ENCODE peak calls at places on chromosome 5, in six cellular contexts. Z is H1, V is IMR-90, J is mesenchymal stem cell, N is neuronal stem cell, X is trophoblast cell. I is an unnamed sample.

GRCh38 chr5:91885291-91886265 is 502.5 kb upstream of the ARRDC3 start:
- DNase-seq in X (no peak), N (no peak), Z (no peak), V (no peak), J (no peak), I (peak; percentile 4)

GRCh38 chr5:154384480-154385235 is 61.1 kb upstream of the SAP30L start:
- DNase-seq in N (no peak), J (no peak), V (no peak), Z (no peak), X (no peak), I (peak; percentile 83)

GRCh38 chr5:171474106-171474878 is 54.8 kb downstream of the FGF18 start:
- DNase-seq in V (peak; percentile 21), N (no peak), Z (no peak), J (no peak), X (no peak), I (no peak)

GRCh38 chr5:52706775-52707174 is 80.9 kb upstream of the ITGA1 start:
- DNase-seq in X (no peak), V (no peak), Z (no peak), N (no peak), J (no peak), I (no peak)

GRCh38 chr5:97547999-97548797 is 365.2 kb upstream of the RIOK2 start:
- DNase-seq in X (no peak), J (peak; percentile 15), N (no peak), V (no peak), Z (no peak), I (no peak)

GRCh38 chr5:1245901-1246576 is 20.9 kb downstream of the SLC6A18 start:
- DNase-seq in J (no peak), Z (peak; percentile 46), V (no peak), X (no peak), N (no peak), I (no peak)

GRCh38 chr5:143362828-143363227 is 40.7 kb downstream of the NR3C1 start:
- DNase-seq in J (no peak), V (no peak), X (no peak), Z (no peak), N (no peak), I (no peak)

GRCh38 chr5:132263548-132264261 is 6.2 kb downstream of the PDLIM4 start:
- DNase-seq in J (peak; percentile 84), X (peak; percentile 26), N (no peak), V (peak; percentile 94), Z (peak; percentile 20), I (no peak)

GRCh38 chr5:14587143-14587542 is 5.6 kb downstream of the OTULINL start:
- DNase-seq in X (no peak), Z (no peak), N (no peak), J (no peak), V (no peak), I (no peak)

GRCh38 chr5:79241535-79241979 is 5.6 kb downstream of the JMY start:
- DNase-seq in Z (no peak), X (no peak), V (peak; percentile 64), N (no peak), J (peak; percentile 13), I (no peak)

GRCh38 chr5:123283031-123283430 is 140.2 kb downstream of the CEP120 start:
- DNase-seq in X (no peak), J (no peak), N (no peak), V (no peak), Z (no peak), I (no peak)

GRCh38 chr5:143573568-143574170 is 170.2 kb upstream of the NR3C1 start:
- DNase-seq in X (no peak), V (no peak), N (no peak), J (no peak), Z (no peak), I (no peak)

GRCh38 chr5:72599519-72600400 is 92.5 kb upstream of the ZNF366 start:
- DNase-seq in J (peak; percentile 62), Z (no peak), N (no peak), V (peak; percentile 51), X (no peak), I (no peak)

GRCh38 chr5:64637144-64637543 is 53.2 kb upstream of the SHISAL2B start:
- DNase-seq in X (no peak), V (no peak), N (no peak), J (no peak), Z (no peak), I (peak; percentile 48)

GRCh38 chr5:64632251-64632650 is 58.1 kb upstream of the SHISAL2B start:
- DNase-seq in J (peak; percentile 5), N (no peak), Z (no peak), V (peak; percentile 27), X (no peak), I (peak; percentile 60)

GRCh38 chr5:64635056-64635686 is 55.1 kb upstream of the SHISAL2B start:
- DNase-seq in V (peak; percentile 39), Z (no peak), X (no peak), J (peak; percentile 43), N (peak; percentile 47), I (peak; percentile 34)

DNA sequence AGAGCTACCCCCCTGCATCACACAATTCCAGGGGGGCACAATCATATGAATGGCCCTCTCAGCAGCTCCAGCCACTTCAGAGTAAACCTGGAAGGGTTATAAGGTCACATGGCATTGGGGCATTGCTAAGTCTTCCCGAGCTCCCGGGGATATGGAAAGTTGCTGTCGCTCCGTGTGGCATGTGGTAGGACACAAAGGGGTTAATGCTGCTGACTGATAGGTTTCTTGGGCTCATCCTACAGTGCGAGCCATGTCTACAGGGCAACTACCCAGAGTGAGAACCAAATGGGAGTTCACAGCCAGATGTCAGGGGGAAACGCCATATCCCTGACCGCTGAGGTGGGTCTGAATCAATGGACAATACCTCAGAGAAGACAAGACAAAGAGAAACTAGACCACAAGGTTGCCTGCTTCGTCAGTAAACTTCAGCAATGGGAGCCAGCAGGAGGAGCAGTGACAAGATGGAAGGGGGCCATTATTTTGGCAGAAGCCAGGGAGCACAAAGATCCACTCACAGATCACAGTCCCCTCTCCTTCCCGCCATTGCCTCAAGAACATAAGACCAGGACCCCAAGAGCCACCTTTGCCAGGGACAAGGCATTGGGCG is 52.4 kb upstream of the SHISAL2B start:
- DNase-seq in J (peak; percentile 6), Z (no peak), N (no peak), X (no peak), V (no peak), I (peak; percentile 67)
- H3K4me3 ChIP-seq in J (no peak overlapping the region), Z (no peak overlapping the region), N (no peak overlapping the region), X (no peak overlapping the region), V (no peak overlapping the region), I (no peak overlapping the region)

GRCh38 chr5:16737620-16738364 is 121.0 kb upstream of the RETREG1 start:
- DNase-seq in N (no peak), V (no peak), J (peak; percentile 24), X (no peak), Z (peak; percentile 63), I (peak; percentile 94)

GRCh38 chr5:16735092-16735970 is 118.5 kb upstream of the RETREG1 start:
- DNase-seq in X (no peak), N (no peak), V (no peak), J (peak; percentile 30), Z (no peak), I (no peak)

GRCh38 chr5:16733597-16733996 is 116.8 kb upstream of the RETREG1 start:
- DNase-seq in Z (no peak), N (no peak), V (no peak), X (no peak), J (no peak), I (peak; percentile 72)

GRCh38 chr5:16737173-16737572 is 120.4 kb upstream of the RETREG1 start:
- DNase-seq in X (no peak), N (no peak), J (no peak), Z (no peak), V (no peak), I (peak; percentile 35)

DNA sequence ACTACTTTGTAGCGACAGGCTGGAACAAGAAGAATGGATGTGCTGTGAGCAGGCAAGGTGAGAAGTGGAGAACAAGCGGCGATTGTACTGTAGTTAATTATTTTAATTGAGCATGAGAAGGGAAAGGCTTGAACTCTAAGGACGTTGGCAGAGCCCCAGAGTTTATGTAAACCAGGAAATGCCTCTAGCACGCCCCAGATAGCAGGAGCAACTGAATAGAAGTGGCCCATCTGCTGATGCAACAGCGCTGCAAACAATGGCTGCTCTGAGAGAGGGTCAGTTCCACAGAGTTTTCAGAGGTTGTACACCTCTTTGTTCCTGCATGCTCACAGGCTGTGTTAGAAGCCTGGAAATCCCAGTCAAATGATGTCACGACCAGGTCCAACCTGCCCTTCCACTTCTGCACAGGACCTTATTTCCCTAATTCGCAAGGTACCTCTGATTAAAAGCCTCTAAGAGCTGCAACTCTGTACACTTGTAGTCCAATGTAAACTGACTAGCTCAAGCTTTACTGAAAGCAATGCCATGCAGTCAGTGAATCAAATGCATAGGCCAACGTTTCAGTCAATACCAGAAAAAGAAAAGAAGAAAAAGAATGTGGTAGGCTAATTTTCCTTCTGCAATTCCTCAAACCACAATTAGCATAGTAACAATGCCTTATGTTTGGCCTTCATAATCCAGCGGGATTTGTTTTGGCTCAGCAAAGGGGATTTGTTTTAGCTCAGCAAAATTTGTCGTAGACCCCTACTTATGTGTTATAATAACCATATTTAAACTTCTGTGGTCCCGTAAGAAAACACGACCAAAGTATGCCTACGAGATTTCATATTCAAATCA is 119.6 kb upstream of the RETREG1 start:
- DNase-seq in N (no peak), V (peak; percentile 87), X (peak; percentile 89), Z (no peak), J (peak; percentile 89), I (peak; percentile 91)
- H3K4ac ChIP-seq in N (no peak overlapping the region), V (peak overlapping the region; percentile 98), X (peak overlapping the region; percentile 53), Z (peak overlapping the region; percentile 15), J (no peak overlapping the region), I (peak overlapping the region; percentile 20)

GRCh38 chr5:113237893-113238292 is 196.9 kb downstream of the TSSK1B start:
- DNase-seq in N (no peak), V (no peak), Z (peak; percentile 16), X (no peak), J (no peak), I (no peak)

GRCh38 chr5:113236536-113237308 is 198.1 kb downstream of the TSSK1B start:
- DNase-seq in X (no peak), V (no peak), J (no peak), Z (peak; percentile 43), N (no peak), I (peak; percentile 73)

GRCh38 chr5:113233606-113234005 is 201.2 kb downstream of the TSSK1B start:
- DNase-seq in Z (no peak), J (no peak), X (no peak), N (no peak), V (peak; percentile 71), I (no peak)

GRCh38 chr5:113234546-113234945 is 200.2 kb downstream of the TSSK1B start:
- DNase-seq in X (no peak), Z (no peak), V (no peak), J (no peak), N (no peak), I (no peak)

GRCh38 chr5:113235884-113236283 is 198.9 kb downstream of the TSSK1B start:
- DNase-seq in X (peak; percentile 69), J (no peak), N (no peak), V (no peak), Z (peak; percentile 35), I (peak; percentile 79)
- H3K9ac ChIP-seq in X (no peak overlapping the region), J (no peak overlapping the region), N (no peak overlapping the region), V (no peak overlapping the region), Z (no peak overlapping the region), I (no peak overlapping the region)

GRCh38 chr5:176995896-176996767 is 10.4 kb downstream of the UIMC1 start:
- DNase-seq in X (no peak), J (peak; percentile 75), Z (no peak), N (no peak), V (peak; percentile 79), I (no peak)
- H3K4me3 ChIP-seq in X (no peak overlapping the region), J (no peak overlapping the region), Z (no peak overlapping the region), N (no peak overlapping the region), V (no peak overlapping the region), I (no peak overlapping the region)

GRCh38 chr5:44808435-44809214 is at the start of gene MRPS30:
- DNase-seq in Z (peak; percentile 87), N (peak; percentile 96), J (peak; percentile 99), X (peak; percentile 99), V (peak; percentile 99), I (peak; percentile 100)
- H3K4ac ChIP-seq in Z (peak within 1 kb of the TSS; percentile 90), N (no peak within 1 kb of the TSS), J (peak within 1 kb of the TSS; percentile 64), X (peak within 1 kb of the TSS; percentile 78), V (peak within 1 kb of the TSS; percentile 84), I (no peak within 1 kb of the TSS)

I was measured in mesendoderm.